ENCODE peak calls at places on chromosomes 4 and X, in four cellular contexts. One of them, this sample, is unnamed.

GRCh38 chrX:41514179-41514578 is 67.0 kb downstream of the NYX start:
- DNase-seq in cardiac muscle cell: no peak
- DNase-seq in gastrocnemius medialis: no peak
- DNase-seq in breast epithelium: no peak
- DNase-seq in this sample: no peak

GRCh38 chr4:2271279-2272025 is 9.5 kb upstream of the MXD4 start:
- DNase-seq in cardiac muscle cell: no peak
- DNase-seq in gastrocnemius medialis: no peak
- DNase-seq in breast epithelium: no peak
- DNase-seq in this sample: no peak

GRCh38 chr4:3037957-3038451 is 36.3 kb downstream of the HTT-AS start:
- DNase-seq in cardiac muscle cell: peak; percentile 17
- DNase-seq in gastrocnemius medialis: peak; percentile 36
- DNase-seq in breast epithelium: no peak
- DNase-seq in this sample: no peak

GRCh38 chr4:83207497-83208105 is 77.0 kb downstream of the COQ2 start:
- DNase-seq in cardiac muscle cell: peak; percentile 95
- DNase-seq in gastrocnemius medialis: no peak
- DNase-seq in breast epithelium: no peak
- DNase-seq in this sample: peak; percentile 87

GRCh38 chr4:142703694-142704309 is 142.3 kb downstream of the INPP4B start:
- DNase-seq in cardiac muscle cell: peak; percentile 18
- DNase-seq in gastrocnemius medialis: no peak
- DNase-seq in breast epithelium: no peak
- DNase-seq in this sample: peak; percentile 16

GRCh38 chrX:97597954-97598353 is 714.2 kb downstream of the RPA4 start:
- DNase-seq in cardiac muscle cell: no peak
- DNase-seq in gastrocnemius medialis: no peak
- DNase-seq in breast epithelium: no peak
- DNase-seq in this sample: no peak

GRCh38 chrX:68490644-68491043 is 8.2 kb upstream of the YIPF6 start:
- DNase-seq in cardiac muscle cell: peak; percentile 34
- DNase-seq in gastrocnemius medialis: no peak
- DNase-seq in breast epithelium: no peak
- DNase-seq in this sample: peak; percentile 30

GRCh38 chrX:145729635-145730034 is 88.0 kb upstream of the SLITRK2 start:
- DNase-seq in cardiac muscle cell: no peak
- DNase-seq in gastrocnemius medialis: no peak
- DNase-seq in breast epithelium: no peak
- DNase-seq in this sample: no peak

GRCh38 chr4:120919358-120919757 is 3.2 kb downstream of the PRDM5 start:
- DNase-seq in cardiac muscle cell: no peak
- DNase-seq in gastrocnemius medialis: no peak
- DNase-seq in breast epithelium: no peak
- DNase-seq in this sample: no peak

GRCh38 chrX:77160301-77160700 is 286.9 kb upstream of the FGF16 start:
- DNase-seq in cardiac muscle cell: no peak
- DNase-seq in gastrocnemius medialis: no peak
- DNase-seq in breast epithelium: no peak
- DNase-seq in this sample: no peak

GRCh38 chr4:145564540-145564939 is 54.6 kb upstream of the MMAA start:
- DNase-seq in cardiac muscle cell: no peak
- DNase-seq in gastrocnemius medialis: no peak
- DNase-seq in breast epithelium: no peak
- DNase-seq in this sample: no peak

GRCh38 chr4:6939761-6940743 is 30.4 kb downstream of the TBC1D14 start:
- DNase-seq in cardiac muscle cell: no peak
- DNase-seq in gastrocnemius medialis: no peak
- DNase-seq in breast epithelium: no peak
- DNase-seq in this sample: no peak

GRCh38 chr4:37244583-37245390 is at the start of gene NWD2:
- DNase-seq in cardiac muscle cell: peak; percentile 7
- DNase-seq in gastrocnemius medialis: no peak
- DNase-seq in breast epithelium: no peak
- DNase-seq in this sample: no peak

GRCh38 chr4:81492596-81492995 is 20.9 kb upstream of the RASGEF1B start:
- DNase-seq in cardiac muscle cell: no peak
- DNase-seq in gastrocnemius medialis: no peak
- DNase-seq in breast epithelium: no peak
- DNase-seq in this sample: no peak

GRCh38 chr4:182189107-182189878 is 53.9 kb upstream of the TENM3 start:
- DNase-seq in cardiac muscle cell: peak; percentile 81
- DNase-seq in gastrocnemius medialis: no peak
- DNase-seq in breast epithelium: no peak
- DNase-seq in this sample: no peak

GRCh38 chr4:24224446-24224845 is 334.6 kb upstream of the PPARGC1A start:
- DNase-seq in cardiac muscle cell: no peak
- DNase-seq in gastrocnemius medialis: no peak
- DNase-seq in breast epithelium: no peak
- DNase-seq in this sample: no peak

DNA sequence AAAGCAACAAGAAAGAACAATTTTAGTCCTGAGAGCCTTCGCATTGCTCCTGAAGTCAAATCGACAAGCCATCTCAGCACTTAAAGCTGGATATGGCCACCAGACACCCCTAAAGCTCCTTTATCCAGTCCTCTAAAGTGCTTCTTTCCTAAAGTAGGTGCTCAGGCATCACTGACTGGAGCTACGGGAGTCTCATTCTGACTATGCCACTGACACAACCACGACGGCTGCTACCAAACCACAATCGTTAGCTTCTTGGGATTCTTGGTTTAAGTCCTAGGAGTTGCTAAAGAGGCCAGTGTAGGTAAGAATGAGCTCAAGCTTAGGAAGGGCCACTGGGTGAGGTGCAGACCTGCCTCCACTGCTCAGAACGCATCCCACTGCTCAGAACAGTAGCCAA is 1.0 kb downstream of the SLC10A6 start:
- DNase-seq in cardiac muscle cell: no peak
- DNase-seq in gastrocnemius medialis: no peak
- DNase-seq in breast epithelium: no peak
- DNase-seq in this sample: no peak
- H3K27ac ChIP-seq in cardiac muscle cell: no peak overlapping the region
- H3K27ac ChIP-seq in gastrocnemius medialis: peak overlapping the region; percentile 45
- H3K27ac ChIP-seq in breast epithelium: peak overlapping the region; percentile 84
- H3K27ac ChIP-seq in this sample: no peak overlapping the region

DNA sequence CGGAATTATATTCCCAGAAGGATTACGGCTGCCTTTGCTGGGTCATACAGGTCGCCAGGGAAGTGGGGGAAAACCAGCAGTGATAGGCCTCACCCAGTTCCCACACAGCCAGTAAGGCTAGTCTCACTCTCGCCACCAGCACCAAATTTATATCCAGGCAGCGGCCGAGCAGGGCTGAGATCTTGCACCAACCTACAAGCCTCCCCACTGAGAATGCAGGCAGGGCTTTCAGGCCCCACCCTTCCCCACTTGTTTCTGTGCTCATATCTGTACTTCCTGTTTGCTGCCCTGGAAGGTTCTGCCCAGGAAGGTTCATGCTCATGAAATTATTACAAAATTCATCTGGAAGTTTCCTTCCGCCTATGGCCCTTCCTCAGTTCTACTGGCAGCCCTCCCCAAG is 179.7 kb downstream of the STIM2 start:
- DNase-seq in cardiac muscle cell: no peak
- DNase-seq in gastrocnemius medialis: no peak
- DNase-seq in breast epithelium: no peak
- DNase-seq in this sample: no peak
- H3K4me1 ChIP-seq in cardiac muscle cell: no peaks in the 10 kb centered on the region
- H3K4me1 ChIP-seq in gastrocnemius medialis: no peaks in the 10 kb centered on the region
- H3K4me1 ChIP-seq in breast epithelium: no peaks in the 10 kb centered on the region
- H3K4me1 ChIP-seq in this sample: no peaks in the 10 kb centered on the region

DNA sequence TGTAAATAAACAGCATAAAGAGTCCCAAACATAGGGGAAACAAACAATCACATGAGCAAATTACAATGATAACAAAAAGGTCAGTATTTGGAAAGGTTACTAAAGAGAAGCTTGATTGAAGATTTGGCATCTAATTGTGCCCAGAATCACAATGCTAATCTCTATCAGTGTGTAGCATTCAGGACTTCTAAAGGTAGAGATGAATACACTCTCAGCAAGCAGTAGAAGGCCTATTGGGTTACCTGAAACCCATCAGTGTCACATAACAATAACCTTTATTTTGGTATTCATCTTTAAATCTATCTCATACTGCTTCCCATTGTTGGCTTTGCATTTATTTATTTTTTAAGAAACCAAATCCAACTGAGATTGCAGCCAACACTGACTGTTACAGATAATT is 319.5 kb downstream of the ACTRT1 start:
- DNase-seq in cardiac muscle cell: no peak
- DNase-seq in gastrocnemius medialis: no peak
- DNase-seq in breast epithelium: no peak
- DNase-seq in this sample: no peak
- H3K4me3 ChIP-seq in cardiac muscle cell: no peak overlapping the region
- H3K4me3 ChIP-seq in gastrocnemius medialis: no peak overlapping the region
- H3K4me3 ChIP-seq in breast epithelium: no peak overlapping the region
- H3K4me3 ChIP-seq in this sample: no peak overlapping the region

GRCh38 chr4:51843309-51844156 is 580 bp downstream of the DCUN1D4 start:
- DNase-seq in cardiac muscle cell: peak; percentile 76
- DNase-seq in gastrocnemius medialis: peak; percentile 70
- DNase-seq in breast epithelium: peak; percentile 64
- DNase-seq in this sample: no peak
- H3K27ac ChIP-seq in cardiac muscle cell: peak overlapping the region; percentile 68
- H3K27ac ChIP-seq in gastrocnemius medialis: peak overlapping the region; percentile 91
- H3K27ac ChIP-seq in breast epithelium: peak overlapping the region; percentile 98
- H3K27ac ChIP-seq in this sample: peak overlapping the region; percentile 92

DNA sequence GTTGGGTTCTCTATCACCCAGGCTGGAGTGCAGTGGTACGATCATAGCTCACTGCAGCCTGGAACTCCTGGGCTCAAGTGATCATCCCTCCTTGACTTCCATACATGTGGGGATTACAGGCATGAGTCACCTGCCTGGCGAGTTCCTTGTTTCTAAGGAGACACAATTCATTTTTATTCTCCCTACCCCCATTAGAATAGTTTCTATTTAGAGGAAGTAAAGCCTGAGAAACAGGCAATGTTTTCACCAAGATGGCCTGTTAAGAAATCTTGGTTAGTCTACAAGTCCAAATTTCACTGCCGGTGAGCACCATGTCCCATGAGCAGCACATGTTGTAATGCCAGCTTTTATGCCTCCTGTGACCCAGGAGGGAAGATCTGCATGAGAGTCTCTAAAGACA is 5.7 kb downstream of the CYBB start:
- DNase-seq in cardiac muscle cell: no peak
- DNase-seq in gastrocnemius medialis: no peak
- DNase-seq in breast epithelium: no peak
- DNase-seq in this sample: peak; percentile 1
- H3K4me1 ChIP-seq in cardiac muscle cell: peaks cover 17% of the 10 kb centered on the region
- H3K4me1 ChIP-seq in gastrocnemius medialis: no peaks in the 10 kb centered on the region
- H3K4me1 ChIP-seq in breast epithelium: no peaks in the 10 kb centered on the region
- H3K4me1 ChIP-seq in this sample: no peaks in the 10 kb centered on the region

DNA sequence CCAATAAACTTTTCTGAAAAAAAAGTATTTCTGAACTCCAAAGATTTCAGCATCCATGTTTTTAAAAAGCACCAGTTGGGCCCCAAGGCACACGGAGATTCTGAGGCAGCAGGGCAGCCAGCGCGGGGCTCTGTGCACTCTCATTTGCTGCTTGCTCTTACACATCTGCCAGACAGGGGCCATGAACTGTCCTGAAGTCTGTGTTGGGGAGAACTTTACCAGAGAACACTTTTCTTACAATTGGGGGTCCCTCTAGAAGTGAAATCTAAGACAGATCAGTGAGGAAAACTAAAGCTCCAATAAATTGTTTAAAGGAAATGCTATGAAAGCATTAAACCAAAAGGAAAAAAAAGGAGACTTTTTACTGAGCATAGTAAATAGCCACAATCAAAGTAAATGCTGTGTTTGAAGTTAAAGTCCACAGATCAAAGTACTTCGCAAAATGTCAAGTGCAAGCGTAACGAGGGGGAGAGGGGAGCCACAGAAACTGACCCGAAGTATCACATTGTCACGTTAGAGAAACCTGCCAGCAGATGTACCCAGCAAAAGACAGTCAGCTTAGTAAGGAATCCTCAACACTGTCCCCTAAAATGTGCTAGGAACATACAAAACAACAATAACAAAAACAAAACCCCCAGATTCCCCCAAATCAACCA is 37.8 kb downstream of the SORBS2 start:
- DNase-seq in cardiac muscle cell: no peak
- DNase-seq in gastrocnemius medialis: no peak
- DNase-seq in breast epithelium: no peak
- DNase-seq in this sample: peak; percentile 19
- H3K4me3 ChIP-seq in cardiac muscle cell: peak overlapping the region; percentile 60
- H3K4me3 ChIP-seq in gastrocnemius medialis: peak overlapping the region; percentile 24
- H3K4me3 ChIP-seq in breast epithelium: peak overlapping the region; percentile 27
- H3K4me3 ChIP-seq in this sample: no peak overlapping the region

DNA sequence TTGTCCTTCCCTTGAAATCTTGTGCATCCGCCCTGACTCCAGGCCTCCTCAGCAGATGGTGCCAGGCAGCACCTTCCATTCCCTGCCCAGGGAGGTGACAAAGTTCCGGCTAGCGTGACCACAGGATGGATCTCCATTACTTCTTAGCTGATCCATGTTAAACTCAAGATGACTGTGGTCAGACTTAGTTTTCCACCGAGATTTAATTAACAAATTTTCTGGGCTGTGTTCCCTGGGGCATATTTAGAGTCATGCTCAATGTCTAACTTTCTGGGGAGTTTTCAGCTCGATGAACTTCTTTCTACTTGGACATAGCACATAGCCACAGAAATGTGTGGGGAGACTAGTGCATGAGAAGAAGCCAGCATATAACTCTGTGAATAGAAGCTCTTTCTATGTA is 215.1 kb upstream of the SFRP2 start:
- DNase-seq in cardiac muscle cell: no peak
- DNase-seq in gastrocnemius medialis: no peak
- DNase-seq in breast epithelium: no peak
- DNase-seq in this sample: no peak
- H3K27ac ChIP-seq in cardiac muscle cell: no peak overlapping the region
- H3K27ac ChIP-seq in gastrocnemius medialis: peak overlapping the region; percentile 49
- H3K27ac ChIP-seq in breast epithelium: peak overlapping the region; percentile 94
- H3K27ac ChIP-seq in this sample: no peak overlapping the region

This sample was measured in small intestine.